ENCODE peak calls at places on chromosomes 6 and 20, in eight cellular contexts. U is upper lobe of right lung, Q is AG04449, T is HCT116, H is hepatocyte, V is Peyer's patch, K is GM10248, C is neural progenitor cell. E is an unnamed sample.
A peak's percentile ranks its signal among the peaks of the same experiment; 100 is the strongest.

GRCh38 chr6:168440520-168441433 is at the start of gene SMOC2:
- DNase-seq in U (no peak), K (no peak), H (peak; percentile 47), V (no peak), Q (no peak), C (peak; percentile 68), T (no peak), E (no peak)

GRCh38 chr20:62952373-62953166 is at the start of gene SLC17A9:
- DNase-seq in H (peak; percentile 91), U (peak; percentile 93), V (peak; percentile 90), Q (no peak), K (peak; percentile 92), C (peak; percentile 79), T (peak; percentile 48), E (peak; percentile 89)

GRCh38 chr6:116530436-116530835 is 15.0 kb downstream of the TRAPPC3L start:
- DNase-seq in T (no peak), Q (no peak), V (no peak), H (no peak), K (no peak), U (no peak), C (no peak), E (no peak)

GRCh38 chr6:113820751-113821150 is 36.4 kb upstream of the MARCKS start:
- DNase-seq in K (no peak), Q (no peak), H (no peak), C (no peak), V (no peak), T (no peak), U (no peak), E (no peak)

GRCh38 chr20:44772636-44773035 is 27.0 kb downstream of the KCNK15 start:
- DNase-seq in V (no peak), U (no peak), Q (no peak), H (no peak), K (no peak), T (no peak), C (no peak), E (no peak)

GRCh38 chr6:104365835-104366234 is 493.9 kb downstream of the HACE1 start:
- DNase-seq in V (no peak), C (no peak), K (no peak), U (no peak), T (no peak), Q (no peak), H (no peak), E (no peak)

GRCh38 chr6:165769401-165769800 is 106.4 kb upstream of the PDE10A start:
- DNase-seq in C (no peak), U (no peak), K (no peak), Q (no peak), H (no peak), T (no peak), V (no peak), E (no peak)

GRCh38 chr6:122114733-122115132 is 284.7 kb upstream of the HSF2 start:
- DNase-seq in H (no peak), V (no peak), T (no peak), Q (no peak), K (no peak), C (no peak), U (no peak), E (no peak)

GRCh38 chr6:168990352-168990751 is 263.3 kb downstream of the THBS2 start:
- DNase-seq in V (no peak), C (no peak), U (no peak), Q (no peak), T (no peak), H (no peak), K (no peak), E (no peak)

GRCh38 chr6:161074496-161075140 is 83.0 kb downstream of the MAP3K4 start:
- DNase-seq in V (no peak), C (peak; percentile 15), K (no peak), Q (no peak), U (no peak), H (peak; percentile 40), T (no peak), E (no peak)

GRCh38 chr6:113634352-113635163 is 222.6 kb upstream of the MARCKS start:
- DNase-seq in Q (peak; percentile 63), K (peak; percentile 39), V (no peak), C (no peak), T (no peak), U (no peak), H (no peak), E (no peak)

DNA sequence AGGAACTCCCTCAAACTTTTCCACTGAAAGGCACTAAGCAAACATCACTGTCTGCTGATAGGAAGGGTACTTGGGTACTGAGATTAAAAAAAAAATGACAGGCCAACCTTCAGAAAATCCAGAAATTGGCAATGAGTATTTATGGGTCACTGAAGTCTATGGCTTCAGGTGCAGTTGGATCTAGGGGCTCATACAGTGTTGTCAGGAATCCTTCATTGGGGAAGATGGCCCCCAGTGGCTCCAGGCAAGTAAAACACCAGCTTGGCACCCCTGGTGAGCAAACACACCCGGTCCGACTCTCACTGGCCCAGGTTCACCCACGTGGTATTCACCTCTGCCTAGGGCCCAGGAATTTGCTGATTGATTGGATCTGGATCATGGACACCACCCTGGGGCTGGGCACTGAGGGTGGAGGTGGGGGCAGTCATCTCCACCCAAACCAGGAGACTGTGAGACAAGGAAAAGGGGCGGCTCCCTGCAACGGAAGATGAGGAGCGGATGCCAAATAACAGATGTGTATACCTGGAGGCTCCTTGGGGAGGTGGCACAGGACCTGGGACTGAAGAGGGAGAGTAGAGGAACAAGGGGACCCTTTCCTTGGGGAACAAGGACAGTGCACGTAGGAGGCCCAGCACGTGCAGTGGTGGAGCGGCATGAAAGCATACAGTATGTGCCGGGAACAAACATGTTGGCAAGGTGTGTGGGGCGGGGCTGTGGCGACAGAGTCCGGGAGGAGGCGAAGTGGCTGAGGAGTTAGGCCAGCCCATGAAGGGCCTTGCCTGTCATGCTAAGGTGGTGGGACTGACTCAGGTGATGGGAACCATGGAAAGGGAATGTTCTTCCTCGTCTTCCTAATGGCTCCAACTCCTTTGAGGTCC is 4.7 kb downstream of the SLC2A10 start:
- DNase-seq in T (no peak), V (peak; percentile 74), C (no peak), H (no peak), Q (no peak), K (no peak), U (peak; percentile 70), E (no peak)
- TF ChIP-seq CTCF in T (no peak), V (no peak), C (no peak), H (no peak), Q (no peak), K (no peak), U (no peak), E (no peak)

DNA sequence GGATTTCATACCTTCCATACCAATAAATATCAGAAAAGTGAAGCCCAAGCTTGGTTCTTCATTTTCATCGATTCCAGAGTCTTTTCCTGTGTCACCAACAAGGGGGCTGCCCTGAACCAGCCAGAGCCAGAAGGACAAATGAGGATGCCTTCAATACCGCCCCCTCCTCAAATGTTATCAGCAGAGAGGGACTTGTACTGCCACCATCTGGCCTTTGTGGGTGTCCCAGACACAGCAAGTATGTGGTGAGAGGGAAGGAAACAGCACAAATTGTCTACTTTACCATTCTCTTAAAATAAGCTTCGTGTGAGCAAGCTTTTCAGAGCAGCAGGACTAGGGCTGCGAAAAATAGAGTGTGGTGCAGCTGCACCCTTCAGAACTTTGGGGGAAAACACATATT is 165.3 kb downstream of the SOBP start:
- DNase-seq in V (no peak), T (no peak), U (no peak), C (peak; percentile 83), Q (no peak), H (no peak), K (no peak), E (no peak)
- TF ChIP-seq CTCF in V (peak; percentile 35), T (peak; percentile 42), U (peak; percentile 37), C (peak; percentile 86), Q (no peak), H (peak; percentile 45), K (peak; percentile 40), E (peak; percentile 12)

GRCh38 chr20:37704955-37705354 is 11.1 kb downstream of the CTNNBL1 start:
- DNase-seq in K (no peak), U (no peak), V (no peak), H (no peak), C (no peak), Q (no peak), T (no peak), E (no peak)

GRCh38 chr20:37699202-37699601 is 5.4 kb downstream of the CTNNBL1 start:
- DNase-seq in C (no peak), H (no peak), Q (no peak), U (no peak), K (no peak), V (no peak), T (no peak), E (no peak)

GRCh38 chr20:37703338-37703660 is 9.5 kb downstream of the CTNNBL1 start:
- DNase-seq in U (no peak), V (no peak), K (no peak), C (no peak), Q (no peak), T (no peak), H (no peak), E (no peak)

GRCh38 chr20:37706298-37706697 is 12.5 kb downstream of the CTNNBL1 start:
- DNase-seq in T (no peak), H (no peak), V (no peak), U (no peak), C (no peak), K (no peak), Q (no peak), E (no peak)

DNA sequence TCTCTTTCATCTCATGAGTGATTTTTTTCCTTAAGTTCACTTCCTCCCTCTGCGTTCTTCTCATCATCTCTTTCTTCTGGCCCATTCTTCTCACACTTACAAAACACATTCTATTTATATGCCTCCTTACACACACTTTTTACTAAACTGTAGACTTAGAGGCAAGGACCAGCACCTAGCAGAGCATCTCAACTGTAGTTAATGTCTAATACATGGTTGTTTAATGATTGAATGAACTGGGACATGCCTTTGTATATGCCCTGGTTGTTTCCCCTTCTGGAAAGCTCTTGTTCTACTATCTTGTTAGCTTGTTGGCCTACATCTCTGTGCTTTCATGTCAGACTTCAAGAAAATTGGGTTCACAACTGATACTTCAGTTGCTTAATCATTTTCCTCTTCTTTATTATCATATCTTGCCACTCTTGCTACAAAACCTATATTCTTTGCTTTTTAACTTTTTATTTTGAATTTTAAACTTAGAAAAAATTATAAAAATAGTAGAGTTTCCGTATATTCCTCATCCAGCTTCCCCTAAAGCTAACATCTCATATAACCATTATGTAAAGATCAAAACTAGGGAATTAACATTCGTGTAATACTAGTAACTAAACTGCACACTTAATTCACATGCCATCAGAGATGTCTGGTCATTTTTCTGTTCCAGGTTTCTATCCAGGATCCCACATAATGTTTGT is 9.0 kb downstream of the CTNNBL1 start:
- DNase-seq in K (no peak), T (no peak), Q (no peak), U (no peak), H (no peak), C (no peak), V (no peak), E (no peak)
- TF ChIP-seq CTCF in K (no peak), T (no peak), Q (no peak), U (no peak), H (no peak), C (no peak), V (no peak), E (no peak)

DNA sequence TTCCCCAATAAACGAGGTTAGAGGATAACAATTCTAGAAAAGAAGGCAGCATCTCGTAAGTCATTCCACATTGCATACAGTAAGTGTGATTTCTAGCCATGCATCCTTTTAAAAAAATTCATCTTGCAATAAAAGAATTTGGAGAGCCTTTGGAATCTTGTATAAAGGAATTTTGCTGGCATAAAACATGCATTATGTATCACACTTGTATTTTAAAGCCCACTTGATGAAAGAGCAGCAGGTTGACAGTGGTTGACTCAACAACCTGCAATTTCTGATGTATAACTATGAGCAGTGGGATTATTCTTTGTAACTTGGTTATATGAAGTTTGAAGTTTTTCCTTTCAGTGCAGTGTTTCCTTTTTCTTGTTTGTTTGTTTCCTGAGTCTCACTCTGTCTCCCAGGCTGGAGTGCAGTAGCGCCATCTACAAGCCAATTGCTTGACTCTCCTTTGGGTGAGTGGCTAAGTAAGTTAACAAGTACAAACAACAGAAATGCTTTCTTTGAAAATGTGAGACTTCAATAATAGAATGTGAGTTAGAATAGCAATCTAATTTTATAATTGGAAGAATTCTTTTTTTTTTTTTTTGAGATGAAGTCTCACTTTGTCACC is 39.9 kb downstream of the JARID2 start:
- DNase-seq in U (no peak), K (no peak), Q (no peak), H (no peak), T (no peak), C (no peak), V (no peak), E (no peak)
- TF ChIP-seq CTCF in U (peak; percentile 9), K (peak; percentile 14), Q (no peak), H (no peak), T (peak; percentile 15), C (peak; percentile 22), V (no peak), E (no peak)